ENCODE peak calls at places on chromosome 18, in nine cellular contexts. R is effector memory CD8-positive, alpha-beta T cell; T is activated naive CD4-positive, alpha-beta T cell treated with anti-CD3 and anti-CD28 coated beads for 36 hours; E is NCI-H460; Y is BJ; J is NCI-H1105 treated with DMSO at 0.1 percent for 48 hours; Z is NCI-H524 treated with DMSO at 0.1 percent for 48 hours; A is T-helper 17 cell; L is C1 segment of cervical spinal cord. D is an unnamed sample.

GRCh38 chr18:75678662-75679061 is 251.2 kb upstream of the SMIM21 start:
- DNase-seq in R (no peak), T (no peak), E (no peak), Y (no peak), J (no peak), Z (no peak), A (no peak), L (no peak), D (peak; percentile 42)

GRCh38 chr18:46051731-46052461 is 20.2 kb downstream of the PSTPIP2 start:
- DNase-seq in R (no peak), T (no peak), E (no peak), Y (peak; percentile 36), J (no peak), Z (no peak), A (no peak), L (no peak), D (no peak)

GRCh38 chr18:6819332-6819731 is 89.8 kb downstream of the ARHGAP28 start:
- DNase-seq in R (no peak), T (no peak), E (no peak), Y (no peak), J (no peak), Z (no peak), A (no peak), L (no peak), D (no peak)

GRCh38 chr18:32530947-32531651 is 60.4 kb upstream of the GAREM1 start:
- DNase-seq in R (no peak), T (peak; percentile 40), E (peak; percentile 29), Y (no peak), J (peak; percentile 91), Z (no peak), A (no peak), L (no peak), D (no peak)

GRCh38 chr18:59691046-59691395 is 6.2 kb downstream of the CCBE1 start:
- DNase-seq in R (no peak), T (no peak), E (no peak), Y (no peak), J (peak; percentile 72), Z (no peak), A (no peak), L (no peak), D (no peak)

GRCh38 chr18:57559311-57559710 is 27.2 kb downstream of the FECH start:
- DNase-seq in R (no peak), T (no peak), E (no peak), Y (no peak), J (no peak), Z (no peak), A (no peak), L (no peak), D (no peak)

GRCh38 chr18:32769242-32770180 is 3.3 kb downstream of the KLHL14 start:
- DNase-seq in R (no peak), T (no peak), E (no peak), Y (no peak), J (no peak), Z (no peak), A (no peak), L (no peak), D (no peak)

GRCh38 chr18:49273201-49273880 is 187.1 kb downstream of the DYM start:
- DNase-seq in R (no peak), T (no peak), E (no peak), Y (no peak), J (no peak), Z (no peak), A (no peak), L (no peak), D (no peak)

GRCh38 chr18:78861116-78861515 is 118.5 kb upstream of the SALL3 start:
- DNase-seq in R (no peak), T (no peak), E (no peak), Y (no peak), J (no peak), Z (no peak), A (no peak), L (no peak), D (no peak)

GRCh38 chr18:13608791-13609552 is 117.4 kb downstream of the FAM210A start:
- DNase-seq in R (no peak), T (peak; percentile 62), E (no peak), Y (no peak), J (no peak), Z (no peak), A (no peak), L (no peak), D (no peak)

GRCh38 chr18:3541549-3542386 is 91.8 kb downstream of the TGIF1 start:
- DNase-seq in R (no peak), T (peak; percentile 71), E (no peak), Y (no peak), J (no peak), Z (no peak), A (no peak), L (no peak), D (no peak)

GRCh38 chr18:51192026-51192425 is 5.5 kb downstream of the MEX3C start:
- DNase-seq in R (no peak), T (no peak), E (no peak), Y (no peak), J (no peak), Z (no peak), A (no peak), L (no peak), D (no peak)

GRCh38 chr18:9874730-9875129 is 11.0 kb upstream of the TXNDC2 start:
- DNase-seq in R (no peak), T (no peak), E (no peak), Y (no peak), J (no peak), Z (no peak), A (no peak), L (no peak), D (no peak)

GRCh38 chr18:524496-524895 is 24.0 kb upstream of the COLEC12 start:
- DNase-seq in R (no peak), T (no peak), E (no peak), Y (peak; percentile 70), J (no peak), Z (no peak), A (no peak), L (no peak), D (peak; percentile 39)

GRCh38 chr18:54957295-54957694 is 2.0 kb downstream of the CCDC68 start:
- DNase-seq in R (no peak), T (no peak), E (no peak), Y (no peak), J (no peak), Z (no peak), A (no peak), L (no peak), D (no peak)

D was measured in dermis microvascular lymphatic vessel endothelial cell.